ENCODE peak calls at places on chromosome 7, in four cellular contexts. P is cardiac muscle cell, N is tibial nerve, Z is astrocyte. R is an unnamed sample. For H3K36me3 and H3K9me3, the result is how much of the 10 kb centered on the place peaks cover.

GRCh38 chr7:111650456-111650999 is 88.2 kb upstream of the IMMP2L start:
- DNase-seq in P (no peak), N (no peak), Z (no peak), R (no peak)

GRCh38 chr7:82164813-82165212 is 278.8 kb downstream of the CACNA2D1 start:
- DNase-seq in P (no peak), N (peak), Z (peak), R (no peak)

GRCh38 chr7:91185771-91186170 is 78.5 kb upstream of the FZD1 start:
- DNase-seq in P (no peak), N (no peak), Z (no peak), R (no peak)

GRCh38 chr7:26151953-26152781 is at the start of gene NFE2L3:
- DNase-seq in P (peak), N (peak), Z (peak), R (peak)

GRCh38 chr7:98514211-98515150 is 102.6 kb upstream of the NPTX2 start:
- DNase-seq in P (no peak), N (no peak), Z (no peak), R (no peak)

GRCh38 chr7:66205736-66206080 is 574 bp downstream of the TPST1 start:
- DNase-seq in P (no peak), N (no peak), Z (no peak), R (no peak)

GRCh38 chr7:139361523-139361922 is 1.8 kb downstream of the LUC7L2 start:
- DNase-seq in P (no peak), N (no peak), Z (no peak), R (no peak)

GRCh38 chr7:157272351-157273207 is 64.2 kb upstream of the DNAJB6 start:
- DNase-seq in P (no peak), N (no peak), Z (no peak), R (no peak)

GRCh38 chr7:12756841-12757240 is 69.4 kb downstream of the ARL4A start:
- DNase-seq in P (no peak), N (no peak), Z (peak), R (no peak)

GRCh38 chr7:22319424-22320403 is 37.2 kb downstream of the RAPGEF5 start:
- DNase-seq in P (no peak), N (no peak), Z (no peak), R (no peak)

GRCh38 chr7:68978710-68979109 is 619.6 kb upstream of the AUTS2 start:
- DNase-seq in P (no peak), N (no peak), Z (no peak), R (no peak)

GRCh38 chr7:131544449-131545425 is 11.7 kb downstream of the PODXL start:
- DNase-seq in P (peak), N (no peak), Z (no peak), R (no peak)

GRCh38 chr7:27185708-27186449 is 847 bp upstream of the HOXA11 start:
- DNase-seq in P (no peak), N (no peak), Z (no peak), R (no peak)

GRCh38 chr7:69062020-69062760 is 536.1 kb upstream of the AUTS2 start:
- DNase-seq in P (no peak), N (no peak), Z (peak), R (no peak)

GRCh38 chr7:1811850-1812692 is 142.0 kb downstream of the ELFN1 start:
- DNase-seq in P (peak), N (no peak), Z (no peak), R (no peak)

GRCh38 chr7:157701395-157701794 is 364.6 kb downstream of the DNAJB6 start:
- DNase-seq in P (no peak), N (no peak), Z (no peak), R (no peak)

GRCh38 chr7:12637819-12638592 is 49.4 kb upstream of the ARL4A start:
- DNase-seq in P (no peak), N (no peak), Z (no peak), R (no peak)

GRCh38 chr7:101419831-101420230 is 57.2 kb downstream of the COL26A1 start:
- DNase-seq in P (no peak), N (no peak), Z (no peak), R (no peak)

GRCh38 chr7:70647801-70648491 is 484.0 kb upstream of the GALNT17 start:
- DNase-seq in P (no peak), N (no peak), Z (peak), R (peak)

GRCh38 chr7:104983620-104984539 is 30.1 kb upstream of the KMT2E start:
- DNase-seq in P (peak), N (peak), Z (peak), R (peak)

GRCh38 chr7:106717997-106718871 is 57.3 kb upstream of the CCDC71L start:
- DNase-seq in P (no peak), N (peak), Z (peak), R (no peak)

GRCh38 chr7:31512166-31512565 is 1.7 kb upstream of the ITPRID1 start:
- DNase-seq in P (no peak), N (no peak), Z (no peak), R (no peak)

GRCh38 chr7:55075464-55075971 is 56.7 kb downstream of the EGFR start:
- DNase-seq in P (no peak), N (peak), Z (no peak), R (no peak)

GRCh38 chr7:102728-103127 is 89.6 kb upstream of the FAM20C start:
- DNase-seq in P (no peak), N (no peak), Z (no peak), R (no peak)

GRCh38 chr7:48171190-48171589 is at the start of gene ABCA13:
- DNase-seq in P (no peak), N (no peak), Z (no peak), R (no peak)

GRCh38 chr7:83517026-83517700 is 131.8 kb downstream of the SEMA3E start:
- DNase-seq in P (no peak), N (no peak), Z (no peak), R (no peak)

GRCh38 chr7:131895541-131896173 is 339.2 kb upstream of the PODXL start:
- DNase-seq in P (no peak), N (no peak), Z (peak), R (no peak)

GRCh38 chr7:80307251-80307856 is 172.7 kb downstream of the GNAI1 start:
- DNase-seq in P (no peak), N (no peak), Z (peak), R (no peak)

GRCh38 chr7:32929430-32930161 is 27.6 kb upstream of the FKBP9 start:
- DNase-seq in P (no peak), N (no peak), Z (no peak), R (no peak)
- H3K36me3 ChIP-seq in P (under half), N (half or more), Z (under half), R (under half)

GRCh38 chr7:18221377-18222290 is 194.0 kb upstream of the PRPS1L1 start:
- DNase-seq in P (no peak), N (peak), Z (peak), R (no peak)
- H3K27ac ChIP-seq in P (no peak), N (no peak), Z (no peak), R (no peak)

DNA sequence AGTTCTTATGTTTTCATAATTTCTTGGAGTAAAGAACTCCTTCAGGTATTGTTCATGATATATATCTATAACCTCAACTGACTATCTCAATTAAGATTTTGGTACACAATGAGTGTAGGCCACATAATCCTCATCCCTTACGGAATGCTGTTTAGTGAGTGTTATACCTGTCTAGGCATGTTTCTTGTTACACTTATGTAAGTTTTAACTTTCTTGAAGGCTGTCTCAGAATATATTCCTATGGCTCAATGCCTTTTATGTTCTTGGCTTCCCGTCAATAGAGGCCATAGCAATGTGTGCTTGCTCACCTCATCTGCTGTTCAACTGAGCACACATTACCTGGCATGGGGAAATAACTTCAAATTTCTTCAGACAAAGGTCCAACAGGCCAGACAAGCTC is 185.1 kb downstream of the CTTNBP2 start:
- DNase-seq in P (no peak), N (no peak), Z (no peak), R (no peak)
- H3K9me3 ChIP-seq in P (under half), N (under half), Z (under half), R (under half)

GRCh38 chr7:151472644-151473380 is 32.9 kb upstream of the CRYGN start:
- DNase-seq in P (no peak), N (no peak), Z (peak), R (no peak)
- H3K36me3 ChIP-seq in P (under half), N (half or more), Z (under half), R (under half)

GRCh38 chr7:94650137-94650536 is 5.8 kb downstream of the SGCE start:
- DNase-seq in P (no peak), N (no peak), Z (no peak), R (no peak)

GRCh38 chr7:94650652-94651051 is 5.3 kb downstream of the SGCE start:
- DNase-seq in P (no peak), N (no peak), Z (no peak), R (no peak)

GRCh38 chr7:94647295-94647694 is 8.6 kb downstream of the SGCE start:
- DNase-seq in P (no peak), N (no peak), Z (no peak), R (no peak)

GRCh38 chr7:94648731-94649130 is 7.2 kb downstream of the SGCE start:
- DNase-seq in P (no peak), N (no peak), Z (no peak), R (no peak)

GRCh38 chr7:94649313-94649924 is 6.5 kb downstream of the SGCE start:
- DNase-seq in P (no peak), N (no peak), Z (peak), R (no peak)
- H3K27ac ChIP-seq in P (no peak), N (no peak), Z (no peak), R (no peak)

DNA sequence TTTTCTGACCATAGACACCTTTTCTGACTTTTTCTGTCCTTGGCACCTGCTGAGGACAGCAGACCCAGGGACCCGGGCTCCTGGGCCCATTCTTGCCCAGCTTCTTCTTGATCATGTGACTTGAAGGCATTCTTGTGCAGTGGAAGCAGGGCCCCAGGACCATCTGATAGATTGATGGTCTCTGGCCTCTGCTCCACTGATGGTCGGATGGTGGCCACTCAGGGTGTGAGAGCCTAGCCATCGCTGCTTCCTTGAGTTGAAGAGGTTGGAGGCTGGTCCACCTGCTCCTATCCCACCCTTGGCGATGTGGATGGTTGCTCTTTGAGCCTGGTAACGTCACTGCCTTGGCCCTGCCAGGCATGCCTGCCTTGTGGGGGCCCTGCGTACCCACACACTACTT is 37.8 kb upstream of the ZNF716 start:
- DNase-seq in P (no peak), N (no peak), Z (no peak), R (no peak)
- H3K9me3 ChIP-seq in P (under half), N (under half), Z (under half), R (under half)

GRCh38 chr7:129439963-129440625 is 5.9 kb downstream of the STRIP2 start:
- DNase-seq in P (no peak), N (no peak), Z (no peak), R (no peak)
- H3K36me3 ChIP-seq in P (under half), N (under half), Z (under half), R (under half)

GRCh38 chr7:44646921-44647636 is 40.7 kb downstream of the OGDH start:
- DNase-seq in P (no peak), N (no peak), Z (no peak), R (no peak)

GRCh38 chr7:44647981-44648714 is 41.7 kb downstream of the OGDH start:
- DNase-seq in P (no peak), N (no peak), Z (no peak), R (no peak)

GRCh38 chr7:44650242-44650641 is 43.8 kb downstream of the OGDH start:
- DNase-seq in P (no peak), N (no peak), Z (no peak), R (no peak)

GRCh38 chr7:44654255-44654791 is 47.9 kb downstream of the OGDH start:
- DNase-seq in P (no peak), N (no peak), Z (no peak), R (no peak)

DNA sequence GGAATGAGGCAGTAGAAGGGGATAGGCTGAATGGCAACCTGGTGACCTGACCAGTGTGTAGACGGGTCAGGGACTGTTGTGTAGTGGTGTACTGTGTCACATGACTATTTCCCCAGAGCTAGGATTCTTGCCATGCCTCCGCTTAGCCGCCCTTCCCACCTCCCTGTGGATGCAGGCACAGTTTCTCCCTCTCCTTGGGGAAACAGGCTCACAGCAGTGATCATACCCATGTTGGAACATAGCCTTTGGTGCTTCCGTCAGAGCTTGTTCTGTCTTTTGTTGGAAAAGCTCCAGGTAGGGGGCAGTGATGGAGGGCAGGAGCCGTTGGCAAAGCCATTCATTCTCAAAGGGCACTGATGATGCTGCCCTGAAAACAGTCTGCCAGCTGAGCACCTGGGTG is 44.3 kb downstream of the OGDH start:
- DNase-seq in P (no peak), N (no peak), Z (no peak), R (no peak)
- H3K27ac ChIP-seq in P (no peak), N (no peak), Z (no peak), R (no peak)

R was measured in naive thymus-derived CD4-positive, alpha-beta T cell.